ENCODE peak calls at places on chromosomes 5 and 9, in seven cellular contexts. Q is fibroblast of the aortic adventitia, O is AG04449, D is type B pancreatic cell, W is lower lobe of right lung, P is lower leg skin, T is HCT116. L is an unnamed sample.

GRCh38 chr5:59756373-59757035 is 137.0 kb downstream of the PDE4D start:
- DNase-seq in Q (no peak), T (no peak), O (no peak), P (no peak), D (no peak), W (no peak), L (no peak)

GRCh38 chr9:108272350-108272899 is 583.4 kb downstream of the ACTL7B start:
- DNase-seq in O (no peak), Q (peak; percentile 73), D (no peak), W (peak; percentile 53), T (peak; percentile 38), P (no peak), L (no peak)

GRCh38 chr5:32182463-32183081 is 8.5 kb upstream of the GOLPH3 start:
- DNase-seq in Q (no peak), T (no peak), D (no peak), O (no peak), P (no peak), W (no peak), L (peak; percentile 57)

GRCh38 chr9:72149231-72149975 is at the start of gene GDA:
- DNase-seq in P (no peak), D (no peak), T (peak; percentile 68), O (no peak), Q (no peak), W (no peak), L (no peak)

GRCh38 chr9:16064701-16065230 is 511.9 kb downstream of the CCDC171 start:
- DNase-seq in T (no peak), W (no peak), D (no peak), P (no peak), Q (no peak), O (no peak), L (no peak)

GRCh38 chr5:76431336-76431735 is 28.3 kb downstream of the IQGAP2 start:
- DNase-seq in W (no peak), T (no peak), Q (no peak), D (no peak), O (no peak), P (no peak), L (no peak)

GRCh38 chr5:96537386-96537785 is 104.3 kb upstream of the PCSK1 start:
- DNase-seq in O (peak; percentile 41), Q (peak; percentile 84), P (no peak), D (no peak), T (no peak), W (no peak), L (peak; percentile 9)

GRCh38 chr9:137367506-137368430 is 55.2 kb downstream of the EXD3 start:
- DNase-seq in P (peak; percentile 76), T (no peak), D (no peak), Q (no peak), O (no peak), W (no peak), L (no peak)

GRCh38 chr5:40429258-40430111 is 250.2 kb upstream of the PTGER4 start:
- DNase-seq in O (no peak), D (no peak), T (no peak), P (no peak), Q (peak; percentile 56), W (no peak), L (no peak)

GRCh38 chr5:15791859-15792258 is 291.9 kb downstream of the FBXL7 start:
- DNase-seq in O (no peak), T (no peak), D (no peak), Q (peak; percentile 57), P (no peak), W (no peak), L (no peak)

GRCh38 chr5:57753446-57753845 is 270.8 kb upstream of the ACTBL2 start:
- DNase-seq in D (no peak), Q (no peak), W (no peak), O (no peak), T (no peak), P (no peak), L (no peak)

GRCh38 chr5:171640396-171640981 is 145.1 kb upstream of the SMIM23 start:
- DNase-seq in P (no peak), T (no peak), O (no peak), W (no peak), Q (no peak), D (no peak), L (no peak)

GRCh38 chr9:128276574-128277270 is 646 bp downstream of the SWI5 start:
- DNase-seq in O (no peak), P (no peak), T (no peak), W (no peak), Q (peak; percentile 53), D (no peak), L (no peak)

GRCh38 chr5:122300968-122301367 is 11.1 kb upstream of the SNCAIP start:
- DNase-seq in T (no peak), Q (no peak), P (no peak), D (no peak), O (no peak), W (no peak), L (no peak)

GRCh38 chr9:126781186-126781585 is 23.7 kb upstream of the ZBTB43 start:
- DNase-seq in T (no peak), O (no peak), Q (no peak), D (no peak), P (peak; percentile 73), W (no peak), L (no peak)

GRCh38 chr9:8071445-8071798 is 271.8 kb upstream of the DMAC1 start:
- DNase-seq in O (no peak), W (no peak), T (no peak), P (no peak), D (no peak), Q (no peak), L (no peak)

GRCh38 chr5:69270827-69271226 is 36.1 kb downstream of the CDK7 start:
- DNase-seq in O (no peak), P (no peak), Q (no peak), W (no peak), D (no peak), T (no peak), L (no peak)

GRCh38 chr9:129104051-129104450 is 6.5 kb downstream of the CRAT start:
- DNase-seq in T (no peak), O (no peak), P (peak; percentile 82), Q (no peak), W (no peak), D (no peak), L (no peak)

GRCh38 chr9:22240619-22241018 is 206.0 kb upstream of the DMRTA1 start:
- DNase-seq in O (no peak), W (no peak), Q (peak; percentile 61), P (no peak), D (no peak), T (no peak), L (peak; percentile 45)

GRCh38 chr9:118961857-118962256 is 407.4 kb downstream of the BRINP1 start:
- DNase-seq in D (no peak), P (no peak), T (no peak), Q (no peak), O (peak; percentile 29), W (no peak), L (no peak)

GRCh38 chr9:14863402-14863801 is 46.8 kb downstream of the FREM1 start:
- DNase-seq in T (no peak), Q (no peak), O (no peak), P (no peak), D (no peak), W (no peak), L (no peak)
- TF ChIP-seq CTCF in T (no peak), Q (no peak), O (no peak), P (no peak), D (peak; percentile 42), W (no peak), L (no peak)

GRCh38 chr9:132266017-132266416 is 88.8 kb downstream of the SETX start:
- DNase-seq in P (no peak), D (peak; percentile 10), Q (no peak), W (no peak), T (no peak), O (no peak), L (no peak)

GRCh38 chr9:132260846-132261245 is 93.9 kb downstream of the SETX start:
- DNase-seq in Q (no peak), T (no peak), W (peak; percentile 69), O (no peak), D (peak; percentile 8), P (peak; percentile 39), L (no peak)
- TF ChIP-seq CTCF in Q (no peak), T (no peak), W (no peak), O (no peak), D (no peak), P (no peak), L (no peak)

GRCh38 chr9:112396872-112397271 is 17.0 kb downstream of the HSDL2 start:
- DNase-seq in O (no peak), T (no peak), Q (no peak), W (no peak), D (no peak), P (no peak), L (no peak)

GRCh38 chr9:112403802-112404201 is 23.9 kb downstream of the HSDL2 start:
- DNase-seq in W (no peak), Q (no peak), T (no peak), D (no peak), P (no peak), O (no peak), L (no peak)

GRCh38 chr9:112396416-112396815 is 16.5 kb downstream of the HSDL2 start:
- DNase-seq in O (no peak), D (no peak), T (no peak), W (no peak), Q (no peak), P (no peak), L (no peak)

GRCh38 chr9:112404367-112404979 is 24.6 kb downstream of the HSDL2 start:
- DNase-seq in T (no peak), P (no peak), W (no peak), D (no peak), O (peak; percentile 41), Q (peak; percentile 19), L (no peak)

GRCh38 chr9:112401175-112401815 is 21.4 kb downstream of the HSDL2 start:
- DNase-seq in T (no peak), D (no peak), P (no peak), O (no peak), W (no peak), Q (no peak), L (no peak)
- TF ChIP-seq CTCF in T (no peak), D (no peak), P (no peak), O (no peak), W (no peak), Q (no peak), L (no peak)

GRCh38 chr5:132595624-132596023 is 38.8 kb downstream of the RAD50 start:
- DNase-seq in D (no peak), W (no peak), T (no peak), Q (peak; percentile 7), P (no peak), O (no peak), L (no peak)

GRCh38 chr5:132594170-132594569 is 37.4 kb downstream of the RAD50 start:
- DNase-seq in W (no peak), P (no peak), T (no peak), O (no peak), Q (no peak), D (no peak), L (no peak)

GRCh38 chr5:132592521-132592920 is 35.7 kb downstream of the RAD50 start:
- DNase-seq in O (no peak), Q (peak; percentile 20), W (no peak), T (no peak), P (no peak), D (no peak), L (no peak)

GRCh38 chr5:132589467-132589866 is 32.7 kb downstream of the RAD50 start:
- DNase-seq in O (no peak), Q (no peak), D (no peak), W (no peak), T (no peak), P (no peak), L (no peak)

DNA sequence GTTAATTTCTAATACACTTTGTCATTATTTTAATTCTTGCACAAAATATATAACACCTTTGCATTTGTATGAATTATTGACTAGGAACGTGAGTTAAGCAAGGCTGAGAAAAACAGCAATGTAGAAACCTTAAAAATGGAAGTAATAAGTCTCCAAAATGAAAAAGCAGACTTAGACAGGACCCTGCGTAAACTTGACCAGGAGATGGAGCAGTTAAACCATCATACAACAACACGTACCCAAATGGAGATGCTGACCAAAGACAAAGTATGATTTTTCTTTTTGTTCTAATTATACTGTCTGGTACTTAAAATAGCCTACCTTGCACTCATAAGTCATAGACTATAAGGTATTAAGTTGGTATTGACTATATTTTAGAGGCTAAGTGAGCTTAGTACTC is 34.4 kb downstream of the RAD50 start:
- DNase-seq in P (no peak), D (no peak), Q (peak; percentile 20), O (no peak), T (peak; percentile 3), W (no peak), L (peak; percentile 31)
- TF ChIP-seq CTCF in P (no peak), D (peak; percentile 48), Q (no peak), O (no peak), T (peak; percentile 25), W (no peak), L (no peak)